ENCODE peak calls at places on chromosomes 16 and 17, in eight cellular contexts. V is H54; C is ecto neural progenitor cell; Q is KG1; Y is ELF-1; W is NCI-H510A; Z is effector memory CD4-positive, alpha-beta T cell; G is activated T-helper 1 cell treated with anti-CD3 and anti-CD28 coated beads, Interleukin-12 subunit alpha, Interleukin-12 subunit beta, Interleukin-2, Interleukin-4 antibody, amounts not matched to agents 30 ng/mL and 10 ng/mL and 1 ng/mL, durations not matched to agents 14 hours and 24 hours and 36 hours. X is an unnamed sample.

GRCh38 chr16:78097522-78097921 is 1.9 kb upstream of the WWOX start:
- DNase-seq in Y (no peak), G (no peak), C (no peak), W (no peak), V (no peak), Q (no peak), Z (no peak), X (no peak)

GRCh38 chr17:74176546-74177001 is 26.9 kb upstream of the RPL38 start:
- DNase-seq in Y (peak), C (peak), Z (no peak), V (peak), G (no peak), W (no peak), Q (peak), X (peak)

GRCh38 chr17:82227629-82228277 is 1.1 kb upstream of the SLC16A3 start:
- DNase-seq in Y (no peak), C (no peak), Z (no peak), W (no peak), V (no peak), Q (no peak), G (no peak), X (no peak)

GRCh38 chr16:649646-650045 is 481 bp downstream of the WDR90 start:
- DNase-seq in W (no peak), Y (no peak), Z (no peak), Q (no peak), V (no peak), G (no peak), C (no peak), X (no peak)

GRCh38 chr16:54284931-54285413 is 1.6 kb downstream of the IRX3 start:
- DNase-seq in W (peak), C (peak), V (no peak), Y (peak), Z (no peak), G (no peak), Q (no peak), X (no peak)

GRCh38 chr17:75468779-75469373 is 12.4 kb downstream of the TMEM94 start:
- DNase-seq in C (no peak), Q (no peak), Z (no peak), V (no peak), G (no peak), Y (no peak), W (no peak), X (no peak)

GRCh38 chr17:66524848-66525247 is 222.4 kb downstream of the PRKCA start:
- DNase-seq in W (no peak), G (no peak), V (no peak), Y (no peak), C (peak), Q (no peak), Z (no peak), X (no peak)

GRCh38 chr17:40352779-40353394 is 11.7 kb downstream of the GJD3 start:
- DNase-seq in V (no peak), W (no peak), G (no peak), Z (no peak), Q (no peak), Y (no peak), C (peak), X (no peak)

GRCh38 chr16:88305176-88305575 is 77.6 kb upstream of the ZNF469 start:
- DNase-seq in Y (no peak), V (no peak), Q (no peak), W (no peak), G (no peak), C (no peak), Z (no peak), X (no peak)

GRCh38 chr17:38825762-38826247 is 684 bp upstream of the CWC25 start:
- DNase-seq in V (no peak), W (no peak), C (no peak), Z (no peak), Q (no peak), Y (no peak), G (no peak), X (no peak)

GRCh38 chr17:82815354-82815753 is 24.5 kb downstream of the ZNF750 start:
- DNase-seq in Y (no peak), G (no peak), C (no peak), Z (no peak), W (no peak), V (no peak), Q (no peak), X (no peak)

GRCh38 chr17:10226930-10227695 is 28.7 kb upstream of the GAS7 start:
- DNase-seq in Z (peak), Y (peak), G (peak), V (peak), W (no peak), Q (no peak), C (peak), X (no peak)

GRCh38 chr16:81003610-81004460 is 2.9 kb downstream of the CMC2 start:
- DNase-seq in G (no peak), V (no peak), Z (no peak), Y (no peak), W (no peak), Q (no peak), C (no peak), X (no peak)

GRCh38 chr16:53433930-53434435 is 288 bp upstream of the RBL2 start:
- DNase-seq in Y (no peak), V (no peak), Q (peak), G (no peak), W (no peak), Z (peak), C (no peak), X (no peak)

GRCh38 chr17:76529224-76529642 is 8.3 kb downstream of the CYGB start:
- DNase-seq in V (no peak), C (no peak), W (no peak), G (no peak), Y (peak), Z (no peak), Q (no peak), X (no peak)

GRCh38 chr17:31571124-31571892 is 179.8 kb downstream of the RAB11FIP4 start:
- DNase-seq in V (peak), Y (peak), W (no peak), C (no peak), G (no peak), Q (no peak), Z (no peak), X (no peak)

GRCh38 chr17:6713130-6713917 is at the start of gene SLC13A5:
- DNase-seq in C (peak), Z (no peak), W (no peak), Q (no peak), V (no peak), Y (peak), G (no peak), X (no peak)

GRCh38 chr16:57464523-57464922 is 2.0 kb downstream of the POLR2C start:
- DNase-seq in W (no peak), Y (no peak), Z (no peak), Q (no peak), C (no peak), G (no peak), V (no peak), X (no peak)

GRCh38 chr17:61570118-61570517 is 20.9 kb downstream of the NACA2 start:
- DNase-seq in Q (no peak), Y (no peak), Z (no peak), V (no peak), C (no peak), G (no peak), W (no peak), X (no peak)

GRCh38 chr16:2388139-2388874 is 40.9 kb upstream of the CCNF start:
- DNase-seq in V (no peak), Z (no peak), W (no peak), Y (no peak), C (no peak), Q (no peak), G (no peak), X (no peak)

GRCh38 chr16:68470461-68471150 is 22.3 kb upstream of the SMPD3 start:
- DNase-seq in Y (no peak), G (no peak), W (no peak), Q (peak), V (no peak), C (no peak), Z (no peak), X (no peak)

GRCh38 chr16:75818491-75818890 is 92.2 kb upstream of the CPHXL start:
- DNase-seq in G (no peak), W (no peak), Q (no peak), V (no peak), Z (no peak), Y (no peak), C (no peak), X (no peak)

GRCh38 chr17:11935734-11936406 is 61.4 kb downstream of the ZNF18 start:
- DNase-seq in C (peak), W (no peak), V (peak), G (no peak), Y (peak), Z (no peak), Q (no peak), X (no peak)

GRCh38 chr16:84021488-84021887 is 21.1 kb downstream of the SLC38A8 start:
- DNase-seq in V (no peak), W (no peak), C (no peak), Z (no peak), G (no peak), Y (no peak), Q (no peak), X (no peak)

GRCh38 chr17:63356275-63356905 is 89.7 kb downstream of the CYB561 start:
- DNase-seq in W (no peak), Y (no peak), C (no peak), Z (no peak), V (peak), G (no peak), Q (no peak), X (no peak)

GRCh38 chr16:48479319-48479718 is 94.1 kb upstream of the SIAH1 start:
- DNase-seq in C (no peak), Y (no peak), V (no peak), Z (no peak), G (no peak), W (no peak), Q (no peak), X (no peak)

GRCh38 chr16:62029947-62030346 is 6.3 kb downstream of the CDH8 start:
- DNase-seq in W (no peak), Q (no peak), Y (no peak), G (no peak), V (no peak), Z (no peak), C (no peak), X (no peak)

GRCh38 chr16:14586637-14587036 is 43.4 kb downstream of the PARN start:
- DNase-seq in Y (no peak), C (no peak), V (no peak), G (no peak), W (no peak), Z (no peak), Q (no peak), X (no peak)

X was measured in NCI-H2107.